ENCODE peak calls at places on chromosomes 16 and 17, in nine cellular contexts. N is cardiac muscle cell; B is PC-9; U is CD8-positive, alpha-beta T cell; K is esophagus squamous epithelium; E is PC-3; S is iPS DF 6.9; G is uterus; D is mesenchymal stem cell. P is an unnamed sample. For H3K4me1, the result is how much of the 10 kb centered on the place peaks cover.

GRCh38 chr16:56688762-56689161 is 6.5 kb downstream of the MT1X start:
- DNase-seq in N (no peak), B (no peak), U (no peak), K (no peak), E (no peak), S (no peak), G (no peak), D (no peak), P (no peak)

GRCh38 chr17:60223456-60223855 is 73.7 kb downstream of the CA4 start:
- DNase-seq in N (no peak), B (no peak), U (no peak), K (no peak), E (no peak), S (no peak), G (no peak), D (no peak), P (no peak)

GRCh38 chr17:49445561-49445960 is 30.9 kb upstream of the PHB1 start:
- DNase-seq in N (no peak), B (no peak), U (no peak), K (no peak), E (no peak), S (no peak), G (no peak), D (no peak), P (no peak)

GRCh38 chr16:66070140-66070887 is 296.2 kb upstream of the CDH5 start:
- DNase-seq in N (peak), B (no peak), U (no peak), K (no peak), E (no peak), S (no peak), G (peak), D (peak), P (peak)

GRCh38 chr17:3935140-3935542 is 18.9 kb upstream of the P2RX1 start:
- DNase-seq in N (peak), B (peak), U (no peak), K (no peak), E (peak), S (peak), G (no peak), D (peak), P (peak)

GRCh38 chr17:17111401-17112393 is 69.4 kb downstream of the MPRIP start:
- DNase-seq in N (no peak), B (no peak), U (no peak), K (no peak), E (no peak), S (no peak), G (no peak), D (no peak), P (no peak)

GRCh38 chr17:78019367-78019975 is 61.0 kb downstream of the TNRC6C start:
- DNase-seq in N (no peak), B (no peak), U (no peak), K (no peak), E (peak), S (no peak), G (no peak), D (peak), P (no peak)

GRCh38 chr17:6435051-6435450 is at the start of gene AIPL1:
- DNase-seq in N (no peak), B (no peak), U (no peak), K (no peak), E (no peak), S (no peak), G (no peak), D (no peak), P (no peak)

GRCh38 chr16:84820305-84820684 is 510 bp downstream of the CRISPLD2 start:
- DNase-seq in N (no peak), B (no peak), U (no peak), K (no peak), E (peak), S (no peak), G (no peak), D (peak), P (no peak)

GRCh38 chr16:16158741-16159374 is 64.4 kb downstream of the ABCC6 start:
- DNase-seq in N (no peak), B (no peak), U (no peak), K (no peak), E (peak), S (no peak), G (no peak), D (peak), P (no peak)

GRCh38 chr17:147796-148740 is 10.7 kb downstream of the SCGB1C2 start:
- DNase-seq in N (no peak), B (no peak), U (no peak), K (no peak), E (no peak), S (no peak), G (peak), D (no peak), P (no peak)

GRCh38 chr17:80101946-80102706 is 745 bp downstream of the GAA start:
- DNase-seq in N (peak), B (no peak), U (no peak), K (no peak), E (peak), S (no peak), G (no peak), D (peak), P (peak)

GRCh38 chr16:35239561-35239960 is 1780.1 kb downstream of the TP53TG3F start:
- DNase-seq in N (no peak), B (no peak), U (no peak), K (no peak), E (no peak), S (no peak), G (no peak), D (no peak), P (no peak)

GRCh38 chr17:56978441-56979090 is 635 bp downstream of the SCPEP1 start:
- DNase-seq in N (no peak), B (no peak), U (no peak), K (no peak), E (peak), S (no peak), G (no peak), D (peak), P (no peak)

GRCh38 chr17:16398270-16399267 is 16.8 kb upstream of the TRPV2 start:
- DNase-seq in N (no peak), B (peak), U (no peak), K (no peak), E (peak), S (no peak), G (no peak), D (peak), P (no peak)

GRCh38 chr16:64398795-64399194 is 723.1 kb downstream of the CDH11 start:
- DNase-seq in N (no peak), B (no peak), U (no peak), K (no peak), E (peak), S (no peak), G (no peak), D (no peak), P (no peak)

GRCh38 chr17:10062757-10063385 is 135.5 kb downstream of the GAS7 start:
- DNase-seq in N (no peak), B (no peak), U (no peak), K (no peak), E (no peak), S (no peak), G (peak), D (no peak), P (no peak)

GRCh38 chr16:17340804-17341203 is 130.0 kb downstream of the XYLT1 start:
- DNase-seq in N (no peak), B (no peak), U (no peak), K (no peak), E (no peak), S (no peak), G (no peak), D (no peak), P (no peak)

GRCh38 chr17:34434065-34434464 is 71.0 kb upstream of the CCL1 start:
- DNase-seq in N (no peak), B (no peak), U (no peak), K (no peak), E (no peak), S (no peak), G (no peak), D (no peak), P (no peak)

GRCh38 chr17:39777534-39778365 is 40.0 kb downstream of the GRB7 start:
- DNase-seq in N (no peak), B (no peak), U (no peak), K (no peak), E (no peak), S (no peak), G (no peak), D (no peak), P (no peak)

GRCh38 chr17:42548070-42548837 is 4.5 kb upstream of the HSD17B1 start:
- DNase-seq in N (peak), B (peak), U (peak), K (no peak), E (peak), S (no peak), G (no peak), D (peak), P (peak)

GRCh38 chr16:20301840-20302239 is 25.5 kb downstream of the GP2 start:
- DNase-seq in N (peak), B (no peak), U (no peak), K (no peak), E (peak), S (no peak), G (no peak), D (no peak), P (no peak)

GRCh38 chr17:21674242-21674731 is 18.0 kb upstream of the KCNJ18 start:
- DNase-seq in N (no peak), B (no peak), U (no peak), K (no peak), E (no peak), S (no peak), G (peak), D (no peak), P (no peak)

GRCh38 chr16:70778901-70779309 is 22.1 kb downstream of the VAC14 start:
- DNase-seq in N (peak), B (peak), U (no peak), K (no peak), E (peak), S (no peak), G (peak), D (peak), P (peak)

GRCh38 chr16:17331071-17331521 is 139.7 kb downstream of the XYLT1 start:
- DNase-seq in N (no peak), B (no peak), U (no peak), K (no peak), E (no peak), S (no peak), G (peak), D (no peak), P (no peak)

GRCh38 chr17:45977976-45978626 is 20.9 kb upstream of the STH start:
- DNase-seq in N (no peak), B (no peak), U (no peak), K (no peak), E (no peak), S (no peak), G (no peak), D (no peak), P (no peak)

GRCh38 chr16:70638814-70639792 is 7.3 kb upstream of the IL34 start:
- DNase-seq in N (no peak), B (no peak), U (no peak), K (no peak), E (no peak), S (no peak), G (peak), D (peak), P (no peak)

GRCh38 chr17:80692931-80693467 is 148.4 kb downstream of the RPTOR start:
- DNase-seq in N (no peak), B (no peak), U (no peak), K (no peak), E (no peak), S (no peak), G (no peak), D (no peak), P (no peak)

GRCh38 chr17:36144981-36145729 is 31.3 kb downstream of the TBC1D3B start:
- DNase-seq in N (no peak), B (no peak), U (no peak), K (no peak), E (no peak), S (no peak), G (no peak), D (no peak), P (no peak)

GRCh38 chr16:87017388-87018012 is 299.7 kb downstream of the C16orf95 start:
- DNase-seq in N (no peak), B (no peak), U (no peak), K (no peak), E (peak), S (no peak), G (no peak), D (peak), P (no peak)

GRCh38 chr17:2004435-2004952 is 20.6 kb downstream of the RTN4RL1 start:
- DNase-seq in N (peak), B (no peak), U (no peak), K (no peak), E (no peak), S (no peak), G (no peak), D (no peak), P (no peak)

GRCh38 chr17:2003525-2003924 is 21.6 kb downstream of the RTN4RL1 start:
- DNase-seq in N (no peak), B (no peak), U (no peak), K (no peak), E (no peak), S (no peak), G (no peak), D (no peak), P (no peak)

GRCh38 chr17:1999557-2000251 is 25.4 kb downstream of the RTN4RL1 start:
- DNase-seq in N (peak), B (peak), U (no peak), K (no peak), E (peak), S (no peak), G (no peak), D (peak), P (peak)

GRCh38 chr17:1998426-1998784 is 26.7 kb downstream of the RTN4RL1 start:
- DNase-seq in N (no peak), B (no peak), U (no peak), K (no peak), E (peak), S (no peak), G (no peak), D (no peak), P (peak)

DNA sequence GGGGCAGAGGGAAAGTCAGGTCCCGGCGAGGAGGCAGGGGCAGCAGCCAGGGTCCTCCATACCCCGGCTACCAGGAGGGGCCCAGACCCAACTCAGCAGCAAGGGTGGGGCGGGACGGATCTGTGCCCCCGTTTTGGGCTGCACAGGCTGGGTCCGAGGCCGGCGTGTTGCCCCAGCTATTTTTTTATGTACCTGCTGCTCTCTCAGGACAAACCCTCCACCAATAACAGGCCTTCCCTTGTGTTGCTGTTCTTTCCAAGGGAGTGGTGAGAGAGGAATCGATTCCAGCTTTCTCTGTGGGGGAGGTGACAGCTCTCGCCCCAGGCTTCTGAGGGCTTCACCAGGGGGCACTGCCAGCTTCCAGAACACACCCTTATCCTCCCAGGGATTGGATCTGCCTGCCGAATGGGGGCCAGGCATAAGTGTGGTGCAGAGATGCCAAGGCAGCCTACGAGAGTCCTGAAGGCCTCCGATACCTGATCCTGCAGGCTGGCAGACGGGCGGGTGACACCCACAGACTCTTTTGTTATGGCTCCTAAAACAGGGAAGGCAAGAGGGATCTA is 22.3 kb downstream of the RTN4RL1 start:
- DNase-seq in N (no peak), B (no peak), U (no peak), K (no peak), E (no peak), S (no peak), G (no peak), D (no peak), P (no peak)
- H3K27ac ChIP-seq in N (peak), B (no peak), U (no peak), K (peak), E (no peak), S (no peak), G (no peak), D (no peak), P (no peak)

DNA sequence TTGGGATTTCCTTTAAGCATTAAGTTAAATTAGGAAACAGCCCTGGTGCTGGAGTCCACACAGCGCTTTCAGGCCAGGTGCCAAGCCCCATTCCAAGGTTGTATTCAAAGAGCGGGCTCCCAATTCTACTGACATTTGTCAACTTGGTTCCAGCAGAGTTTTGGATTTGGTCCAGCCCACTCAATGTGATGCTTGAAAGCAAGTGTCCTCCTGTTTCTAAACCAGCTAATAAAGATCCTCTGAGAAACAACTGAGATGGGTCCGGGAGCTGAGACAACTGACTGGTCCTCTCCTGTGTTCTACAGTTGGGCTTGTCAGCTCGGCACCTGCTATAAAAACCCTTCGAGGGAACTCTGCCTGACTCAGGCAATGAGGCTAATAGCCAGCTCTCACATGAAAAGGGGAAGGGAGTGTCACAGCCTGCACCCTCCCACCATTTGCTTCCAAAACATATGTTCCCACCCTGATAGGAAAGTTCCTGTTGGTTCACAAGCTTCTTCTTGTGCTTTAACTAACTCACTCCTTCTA is 11.4 kb downstream of the ERN1 start:
- DNase-seq in N (peak), B (no peak), U (no peak), K (no peak), E (no peak), S (no peak), G (peak), D (no peak), P (peak)
- H3K4me1 ChIP-seq in N (under half), B (half or more), U (under half), K (under half), E (under half), S (under half), G (under half), D (under half), P (under half)

GRCh38 chr17:20073056-20073979 is 64.2 kb downstream of the SPECC1 start:
- DNase-seq in N (no peak), B (no peak), U (no peak), K (no peak), E (no peak), S (no peak), G (peak), D (no peak), P (peak)
- H3K4me3 ChIP-seq in N (no peak), B (no peak), U (peak), K (peak), E (no peak), S (no peak), G (no peak), D (no peak), P (peak)

DNA sequence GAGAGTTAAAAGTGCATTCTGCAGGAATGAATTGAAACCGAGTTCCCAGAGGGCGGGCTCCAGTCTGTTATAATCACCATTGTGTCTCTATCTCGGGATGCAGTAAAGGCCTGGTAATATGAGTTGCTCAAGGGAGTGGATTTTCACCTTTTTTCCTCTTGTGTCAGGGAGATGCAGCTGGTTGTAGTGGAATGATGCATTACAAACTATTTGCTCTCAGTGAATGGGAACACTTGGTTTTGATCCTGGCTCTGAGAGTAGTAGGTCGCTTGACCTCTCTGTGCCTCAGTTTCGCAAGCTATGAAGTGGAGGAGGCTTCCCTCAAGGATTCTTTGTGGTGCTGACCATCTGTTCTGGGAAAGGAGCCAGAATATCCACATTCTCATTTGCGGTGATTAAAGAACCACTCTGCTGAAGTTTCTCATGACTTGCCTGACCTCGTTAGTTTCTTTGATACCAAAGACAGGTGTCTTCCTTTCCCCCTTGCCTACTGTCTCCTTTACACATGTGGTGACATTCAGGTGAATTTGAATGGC is 115.9 kb downstream of the SNX29 start:
- DNase-seq in N (no peak), B (peak), U (no peak), K (no peak), E (peak), S (no peak), G (no peak), D (peak), P (no peak)
- H3K27ac ChIP-seq in N (no peak), B (peak), U (no peak), K (peak), E (peak), S (no peak), G (no peak), D (no peak), P (no peak)

P was measured in colonic mucosa.